ENCODE peak calls at places on chromosomes 2 and 18, in nine cellular contexts. W is WTC11; U is lower lobe of right lung; A is foreskin fibroblast; K is glutamatergic neuron; E is astrocyte; D is CD4-positive, alpha-beta T cell; V is AG10803; P is K562. L is an unnamed sample.

GRCh38 chr2:165969227-165969626 is 15.7 kb upstream of the TTC21B start:
- DNase-seq in W (no peak), U (no peak), A (no peak), K (no peak), E (no peak), D (no peak), V (no peak), P (no peak), L (no peak)

GRCh38 chr2:150679456-150680120 is 192.1 kb upstream of the RND3 start:
- DNase-seq in W (no peak), U (no peak), A (no peak), K (no peak), E (peak; percentile 75), D (no peak), V (peak; percentile 37), P (no peak), L (peak; percentile 61)

GRCh38 chr2:181984060-181984459 is 1.6 kb upstream of the PPP1R1C start:
- DNase-seq in W (no peak), U (no peak), A (no peak), K (no peak), E (no peak), D (no peak), V (no peak), P (no peak), L (no peak)

GRCh38 chr2:112710956-112711355 is 9.9 kb upstream of the NT5DC4 start:
- DNase-seq in W (no peak), U (no peak), A (no peak), K (no peak), E (no peak), D (no peak), V (no peak), P (no peak), L (no peak)

GRCh38 chr18:13629841-13630747 is 96.3 kb downstream of the FAM210A start:
- DNase-seq in W (peak; percentile 62), U (no peak), A (peak; percentile 48), K (peak; percentile 63), E (peak; percentile 10), D (no peak), V (peak; percentile 54), P (peak; percentile 76), L (peak; percentile 48)

GRCh38 chr18:8507361-8507760 is 101.9 kb upstream of the RAB12 start:
- DNase-seq in W (peak; percentile 47), U (no peak), A (no peak), K (peak; percentile 36), E (peak; percentile 10), D (no peak), V (no peak), P (peak; percentile 55), L (no peak)

GRCh38 chr2:54639609-54640008 is 83.9 kb upstream of the EML6 start:
- DNase-seq in W (no peak), U (no peak), A (no peak), K (no peak), E (no peak), D (no peak), V (no peak), P (no peak), L (no peak)

GRCh38 chr2:202278036-202278760 is 12.6 kb downstream of the NOP58 start:
- DNase-seq in W (no peak), U (no peak), A (peak; percentile 47), K (no peak), E (peak; percentile 63), D (no peak), V (peak; percentile 74), P (no peak), L (peak; percentile 62)

GRCh38 chr2:133521146-133521745 is 47.0 kb downstream of the NCKAP5 start:
- DNase-seq in W (no peak), U (no peak), A (no peak), K (no peak), E (no peak), D (no peak), V (no peak), P (no peak), L (no peak)

GRCh38 chr2:42562474-42563144 is 5.8 kb upstream of the MTA3 start:
- DNase-seq in W (no peak), U (peak; percentile 47), A (no peak), K (no peak), E (no peak), D (no peak), V (no peak), P (no peak), L (no peak)

GRCh38 chr2:64692401-64692800 is 38.7 kb upstream of the SERTAD2 start:
- DNase-seq in W (no peak), U (no peak), A (peak; percentile 31), K (no peak), E (peak; percentile 93), D (no peak), V (peak; percentile 24), P (no peak), L (peak; percentile 73)

GRCh38 chr2:237431372-237431771 is 17.4 kb upstream of the COL6A3 start:
- DNase-seq in W (no peak), U (no peak), A (peak; percentile 86), K (no peak), E (peak; percentile 98), D (no peak), V (peak; percentile 92), P (no peak), L (peak; percentile 92)

GRCh38 chr18:59961086-59961485 is 61.3 kb downstream of the PMAIP1 start:
- DNase-seq in W (no peak), U (no peak), A (no peak), K (no peak), E (no peak), D (no peak), V (no peak), P (no peak), L (no peak)

GRCh38 chr18:3541549-3542386 is 91.8 kb downstream of the TGIF1 start:
- DNase-seq in W (no peak), U (no peak), A (no peak), K (no peak), E (no peak), D (no peak), V (no peak), P (no peak), L (no peak)

GRCh38 chr2:159227467-159227866 is 59.0 kb downstream of the WDSUB1 start:
- DNase-seq in W (no peak), U (no peak), A (no peak), K (no peak), E (no peak), D (no peak), V (peak; percentile 35), P (no peak), L (no peak)

GRCh38 chr18:28176933-28177827 is at the start of gene CDH2:
- DNase-seq in W (peak; percentile 75), U (peak; percentile 44), A (peak; percentile 70), K (peak; percentile 87), E (peak; percentile 88), D (no peak), V (peak; percentile 86), P (no peak), L (peak; percentile 82)

DNA sequence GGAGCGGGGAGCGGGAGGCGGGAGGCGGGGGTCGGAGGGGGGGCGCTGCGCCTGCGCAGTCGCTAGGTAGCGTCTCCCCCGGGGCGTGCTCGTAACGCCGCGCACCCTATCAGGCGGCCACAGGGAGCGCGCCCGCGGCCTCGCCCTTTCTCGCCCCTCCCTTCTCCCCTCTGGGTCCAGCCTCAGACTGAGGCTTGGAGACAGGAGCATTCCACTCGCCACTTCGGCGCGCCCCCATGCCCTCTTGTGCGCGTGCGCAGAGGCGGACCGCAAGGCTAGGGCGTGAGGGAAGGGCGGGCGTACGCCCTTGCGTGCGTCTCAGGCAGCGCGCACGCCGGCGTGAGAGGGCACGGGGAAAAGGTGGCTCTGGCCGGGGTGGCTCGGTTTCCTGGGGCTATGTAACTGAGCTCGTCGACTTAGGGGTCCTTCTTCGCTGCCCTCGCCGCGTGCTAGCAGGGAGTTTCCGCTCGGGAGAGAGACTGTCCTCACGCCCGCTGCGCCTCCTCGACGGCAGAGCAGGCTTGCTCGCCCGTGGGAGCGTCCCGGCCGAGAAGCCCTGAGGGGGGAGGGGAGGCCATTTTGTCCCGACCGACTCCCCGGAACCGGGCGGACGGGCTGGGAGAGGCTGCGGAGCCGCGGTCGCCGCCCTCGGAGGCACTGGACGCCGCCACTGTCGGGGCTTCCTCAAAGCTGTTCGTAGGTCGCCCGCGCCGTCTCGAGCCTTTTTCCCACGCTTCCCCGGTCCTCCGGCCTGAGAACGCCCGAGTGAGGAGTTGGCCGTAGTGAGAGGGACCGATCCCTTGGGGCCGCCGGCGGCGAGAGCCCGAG is at the start of gene RAB10:
- DNase-seq in W (peak; percentile 99), U (peak; percentile 100), A (peak; percentile 99), K (peak; percentile 100), E (peak; percentile 94), D (peak; percentile 97), V (peak; percentile 99), P (peak; percentile 99), L (peak; percentile 98)
- TF ChIP-seq CTCF in W (no peak), U (peak; percentile 29), A (no peak), K (no peak), E (no peak), D (no peak), V (no peak), P (no peak), L (peak; percentile 55)

GRCh38 chr18:71431689-71432088 is 1112.5 kb downstream of the CBLN2 start:
- DNase-seq in W (no peak), U (no peak), A (no peak), K (no peak), E (no peak), D (no peak), V (no peak), P (no peak), L (no peak)

GRCh38 chr18:71431171-71431570 is 1113.0 kb downstream of the CBLN2 start:
- DNase-seq in W (no peak), U (no peak), A (no peak), K (no peak), E (no peak), D (no peak), V (no peak), P (no peak), L (no peak)

DNA sequence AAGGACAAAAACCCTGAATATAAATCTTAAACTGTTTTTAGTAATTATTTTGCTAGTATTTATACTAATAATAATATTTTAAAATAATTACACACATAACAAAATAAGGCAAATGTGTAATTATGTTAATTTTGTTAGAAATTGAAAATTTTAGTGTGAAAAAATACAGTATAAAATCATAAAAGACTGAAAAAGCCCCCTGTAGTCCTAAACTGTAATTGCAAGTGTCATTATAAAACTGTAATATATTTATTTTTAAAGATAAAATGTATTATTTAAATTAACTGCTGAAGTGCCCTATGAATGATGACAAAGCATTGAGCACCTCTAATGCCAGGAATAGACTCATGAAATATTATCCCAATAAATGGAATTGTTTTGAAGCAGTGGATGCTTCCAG is 1117.7 kb downstream of the CBLN2 start:
- DNase-seq in W (no peak), U (no peak), A (no peak), K (no peak), E (no peak), D (no peak), V (no peak), P (no peak), L (no peak)
- TF ChIP-seq CTCF in W (no peak), U (no peak), A (no peak), K (peak; percentile 57), E (no peak), D (no peak), V (no peak), P (no peak), L (peak; percentile 46)

GRCh38 chr18:56238576-56238975 is 399.8 kb downstream of the TXNL1 start:
- DNase-seq in W (no peak), U (no peak), A (no peak), K (no peak), E (no peak), D (no peak), V (no peak), P (no peak), L (no peak)
- TF ChIP-seq CTCF in W (no peak), U (no peak), A (no peak), K (peak; percentile 37), E (peak; percentile 13), D (no peak), V (peak; percentile 14), P (no peak), L (peak; percentile 62)

GRCh38 chr2:51795248-51795888 is 763.4 kb upstream of the NRXN1 start:
- DNase-seq in W (peak; percentile 78), U (no peak), A (no peak), K (peak; percentile 68), E (no peak), D (no peak), V (no peak), P (no peak), L (no peak)
- TF ChIP-seq CTCF in W (peak; percentile 57), U (no peak), A (no peak), K (peak; percentile 69), E (peak; percentile 9), D (no peak), V (no peak), P (peak; percentile 28), L (peak; percentile 17)